ENCODE peak calls at places on chromosomes 6 and 20, in nine cellular contexts. D is hippocampal formation, M is LNCaP clone FGC, U is mesenteric fat pad, I is putamen, P is GM10248, H is HT1080, S is AG08396, G is H4. Z is an unnamed sample.

GRCh38 chr6:48985025-48985424 is 478.0 kb downstream of the MMUT start:
- DNase-seq in G (peak; percentile 22), D (no peak), H (peak; percentile 68), P (no peak), I (no peak), M (no peak), S (peak; percentile 29), U (no peak), Z (no peak)

GRCh38 chr6:170358496-170358895 is 51.9 kb downstream of the FAM120B start:
- DNase-seq in P (no peak), G (no peak), M (no peak), S (no peak), H (no peak), D (no peak), U (no peak), I (no peak), Z (no peak)

GRCh38 chr6:24205020-24205492 is 79.0 kb downstream of the NRSN1 start:
- DNase-seq in P (peak; percentile 14), M (no peak), U (no peak), H (peak; percentile 14), S (peak; percentile 5), D (peak; percentile 32), I (peak; percentile 22), G (peak; percentile 49), Z (peak; percentile 14)

GRCh38 chr6:44697333-44697732 is 309.8 kb downstream of the CDC5L start:
- DNase-seq in D (no peak), U (no peak), P (no peak), H (no peak), I (no peak), G (no peak), S (no peak), M (no peak), Z (no peak)

GRCh38 chr6:19851273-19852089 is 14.3 kb downstream of the ID4 start:
- DNase-seq in H (peak; percentile 64), G (peak; percentile 82), M (peak; percentile 42), S (peak; percentile 92), I (peak; percentile 60), D (peak; percentile 72), P (peak; percentile 38), U (no peak), Z (peak; percentile 79)

GRCh38 chr6:154039231-154039842 is at the start of gene OPRM1:
- DNase-seq in H (peak; percentile 52), S (peak; percentile 22), P (peak; percentile 38), M (peak; percentile 1), I (no peak), G (peak; percentile 2), U (no peak), D (no peak), Z (peak; percentile 42)

GRCh38 chr6:34496103-34496685 is 30.3 kb downstream of the PACSIN1 start:
- DNase-seq in M (no peak), I (no peak), U (peak; percentile 62), S (no peak), D (no peak), G (no peak), P (no peak), H (no peak), Z (no peak)

GRCh38 chr6:83884523-83884922 is 25.0 kb downstream of the CYB5R4 start:
- DNase-seq in U (no peak), P (peak; percentile 35), M (no peak), S (peak; percentile 33), I (peak; percentile 26), H (peak; percentile 52), D (peak; percentile 55), G (peak; percentile 18), Z (peak; percentile 25)

GRCh38 chr20:63226020-63226943 is 9.4 kb upstream of the BIRC7 start:
- DNase-seq in G (no peak), S (no peak), I (no peak), U (no peak), H (peak; percentile 55), P (no peak), M (no peak), D (no peak), Z (no peak)

GRCh38 chr6:133986942-133987341 is 33.9 kb downstream of the TBPL1 start:
- DNase-seq in S (no peak), H (no peak), P (no peak), G (no peak), U (no peak), I (no peak), M (no peak), D (no peak), Z (no peak)

GRCh38 chr20:2032168-2032567 is 38.3 kb upstream of the PDYN start:
- DNase-seq in P (no peak), S (no peak), H (no peak), U (no peak), M (no peak), G (no peak), I (peak; percentile 66), D (no peak), Z (no peak)

GRCh38 chr6:72826744-72827438 is 205.0 kb downstream of the KCNQ5 start:
- DNase-seq in M (no peak), P (no peak), H (peak; percentile 94), U (no peak), I (no peak), G (peak; percentile 51), S (no peak), D (no peak), Z (no peak)

GRCh38 chr20:44073011-44073674 is 113.8 kb downstream of the JPH2 start:
- DNase-seq in P (no peak), S (no peak), D (no peak), I (no peak), G (no peak), U (peak; percentile 76), H (no peak), M (no peak), Z (no peak)

GRCh38 chr6:140393665-140394064 is 1019.2 kb upstream of the CITED2 start:
- DNase-seq in H (no peak), U (no peak), P (no peak), G (peak; percentile 3), M (no peak), I (no peak), S (no peak), D (no peak), Z (no peak)

GRCh38 chr20:63456429-63457284 is 15.8 kb downstream of the KCNQ2 start:
- DNase-seq in U (no peak), S (no peak), I (no peak), G (no peak), M (no peak), D (no peak), P (no peak), H (no peak), Z (no peak)

GRCh38 chr6:31887608-31888007 is 8.8 kb upstream of the SLC44A4 start:
- DNase-seq in I (no peak), G (no peak), M (no peak), H (no peak), U (no peak), P (no peak), S (no peak), D (no peak), Z (no peak)

GRCh38 chr6:129494586-129494985 is 215.4 kb downstream of the ARHGAP18 start:
- DNase-seq in P (no peak), D (no peak), U (no peak), I (no peak), G (no peak), H (no peak), S (no peak), M (no peak), Z (no peak)

GRCh38 chr6:53309059-53309896 is 39.5 kb downstream of the ELOVL5 start:
- DNase-seq in P (peak; percentile 22), M (peak; percentile 67), G (no peak), S (peak; percentile 64), D (no peak), I (no peak), H (no peak), U (no peak), Z (peak; percentile 23)

GRCh38 chr6:106608080-106608668 is 21.1 kb downstream of the RTN4IP1 start:
- DNase-seq in P (peak; percentile 51), D (no peak), G (peak; percentile 53), I (peak; percentile 4), H (peak; percentile 65), U (no peak), M (peak; percentile 30), S (peak; percentile 30), Z (peak; percentile 29)

GRCh38 chr6:32852018-32852843 is 1.3 kb downstream of the TAP1 start:
- DNase-seq in D (no peak), P (no peak), S (peak; percentile 43), M (no peak), H (no peak), G (no peak), I (peak; percentile 19), U (no peak), Z (peak; percentile 5)